ENCODE peak calls at places on chromosomes 6 and 20, in nine cellular contexts. One of them, this sample, is unnamed.

GRCh38 chr6:13452346-13453171 is 34.8 kb downstream of the GFOD1 start:
- DNase-seq in AG10803: no peak
- DNase-seq in brain microvascular endothelial cell: no peak
- DNase-seq in mucosa of descending colon: no peak
- DNase-seq in OCI-LY7: no peak
- DNase-seq in adrenal gland: no peak
- DNase-seq in coronary artery: peak
- DNase-seq in pancreas: no peak
- DNase-seq in AG04450: no peak
- DNase-seq in this sample: peak

GRCh38 chr20:12970372-12970821 is 38.4 kb upstream of the SPTLC3 start:
- DNase-seq in mucosa of descending colon: no peak
- DNase-seq in OCI-LY7: peak
- DNase-seq in pancreas: no peak
- DNase-seq in adrenal gland: peak
- DNase-seq in brain microvascular endothelial cell: peak
- DNase-seq in coronary artery: no peak
- DNase-seq in AG04450: peak
- DNase-seq in AG10803: peak
- DNase-seq in this sample: peak

GRCh38 chr6:107361568-107362270 is 97.6 kb downstream of the PDSS2 start:
- DNase-seq in adrenal gland: no peak
- DNase-seq in brain microvascular endothelial cell: peak
- DNase-seq in AG04450: peak
- DNase-seq in pancreas: no peak
- DNase-seq in AG10803: peak
- DNase-seq in OCI-LY7: no peak
- DNase-seq in coronary artery: no peak
- DNase-seq in mucosa of descending colon: no peak
- DNase-seq in this sample: peak

GRCh38 chr6:100461273-100461919 is 3.3 kb downstream of the SIM1 start:
- DNase-seq in pancreas: peak
- DNase-seq in adrenal gland: no peak
- DNase-seq in AG10803: peak
- DNase-seq in coronary artery: no peak
- DNase-seq in brain microvascular endothelial cell: no peak
- DNase-seq in OCI-LY7: no peak
- DNase-seq in AG04450: no peak
- DNase-seq in mucosa of descending colon: no peak
- DNase-seq in this sample: no peak

GRCh38 chr20:45028424-45029136 is 62.3 kb downstream of the STK4 start:
- DNase-seq in brain microvascular endothelial cell: no peak
- DNase-seq in coronary artery: no peak
- DNase-seq in OCI-LY7: no peak
- DNase-seq in AG10803: no peak
- DNase-seq in mucosa of descending colon: no peak
- DNase-seq in adrenal gland: no peak
- DNase-seq in AG04450: no peak
- DNase-seq in pancreas: no peak
- DNase-seq in this sample: no peak

GRCh38 chr20:59850018-59850641 is 83.3 kb downstream of the SYCP2 start:
- DNase-seq in AG04450: no peak
- DNase-seq in adrenal gland: no peak
- DNase-seq in OCI-LY7: peak
- DNase-seq in coronary artery: no peak
- DNase-seq in brain microvascular endothelial cell: no peak
- DNase-seq in AG10803: peak
- DNase-seq in mucosa of descending colon: no peak
- DNase-seq in pancreas: no peak
- DNase-seq in this sample: peak

GRCh38 chr6:97866616-97867015 is 583.6 kb upstream of the MMS22L start:
- DNase-seq in AG10803: no peak
- DNase-seq in brain microvascular endothelial cell: no peak
- DNase-seq in AG04450: no peak
- DNase-seq in coronary artery: no peak
- DNase-seq in OCI-LY7: no peak
- DNase-seq in adrenal gland: no peak
- DNase-seq in pancreas: no peak
- DNase-seq in mucosa of descending colon: no peak
- DNase-seq in this sample: no peak

GRCh38 chr6:28648035-28648877 is 122.6 kb downstream of the GPX5 start:
- DNase-seq in pancreas: no peak
- DNase-seq in brain microvascular endothelial cell: peak
- DNase-seq in coronary artery: no peak
- DNase-seq in OCI-LY7: peak
- DNase-seq in mucosa of descending colon: no peak
- DNase-seq in adrenal gland: peak
- DNase-seq in AG10803: peak
- DNase-seq in AG04450: peak
- DNase-seq in this sample: peak

GRCh38 chr20:43361526-43361925 is 96.2 kb upstream of the SRSF6 start:
- DNase-seq in OCI-LY7: no peak
- DNase-seq in brain microvascular endothelial cell: no peak
- DNase-seq in AG10803: no peak
- DNase-seq in pancreas: no peak
- DNase-seq in AG04450: no peak
- DNase-seq in coronary artery: no peak
- DNase-seq in mucosa of descending colon: no peak
- DNase-seq in adrenal gland: no peak
- DNase-seq in this sample: no peak

GRCh38 chr6:47749726-47750125 is 32.1 kb upstream of the OPN5 start:
- DNase-seq in AG10803: no peak
- DNase-seq in AG04450: no peak
- DNase-seq in adrenal gland: no peak
- DNase-seq in mucosa of descending colon: no peak
- DNase-seq in brain microvascular endothelial cell: no peak
- DNase-seq in OCI-LY7: no peak
- DNase-seq in pancreas: no peak
- DNase-seq in coronary artery: no peak
- DNase-seq in this sample: no peak

DNA sequence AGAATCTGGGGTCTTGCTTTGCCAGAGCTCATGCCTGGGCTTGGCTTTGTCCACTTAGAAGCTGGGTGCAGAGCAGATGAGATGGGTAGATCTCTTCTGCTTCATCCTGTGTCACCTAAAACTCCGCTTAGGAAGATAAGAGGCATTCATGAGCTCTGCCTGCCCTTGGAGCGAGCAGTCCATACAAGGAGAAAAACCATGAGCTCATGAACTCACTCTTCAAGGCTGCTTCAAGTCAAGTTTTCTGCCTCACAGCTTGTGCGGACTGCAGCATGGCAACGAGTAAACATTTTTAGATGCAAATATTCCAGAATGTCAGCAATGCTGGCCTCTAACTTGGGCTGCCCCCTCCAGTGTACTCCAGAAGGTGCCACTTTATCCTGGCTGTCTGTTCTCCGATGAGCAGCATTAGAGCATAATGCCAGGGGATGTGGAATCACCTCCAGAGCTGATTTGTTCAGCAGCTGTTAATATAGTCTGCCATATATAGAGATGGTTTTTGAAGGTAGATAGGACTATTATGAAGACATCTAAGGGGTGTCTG is 10.7 kb upstream of the UQCC2 start:
- DNase-seq in AG10803: no peak
- DNase-seq in AG04450: no peak
- DNase-seq in brain microvascular endothelial cell: no peak
- DNase-seq in adrenal gland: no peak
- DNase-seq in mucosa of descending colon: no peak
- DNase-seq in pancreas: no peak
- DNase-seq in OCI-LY7: no peak
- DNase-seq in coronary artery: no peak
- DNase-seq in this sample: no peak
- TF ChIP-seq CTCF in AG10803: no peak
- TF ChIP-seq CTCF in AG04450: no peak
- TF ChIP-seq CTCF in brain microvascular endothelial cell: no peak
- TF ChIP-seq CTCF in adrenal gland: no peak
- TF ChIP-seq CTCF in mucosa of descending colon: no peak
- TF ChIP-seq CTCF in pancreas: no peak
- TF ChIP-seq CTCF in OCI-LY7: no peak
- TF ChIP-seq CTCF in coronary artery: no peak
- TF ChIP-seq CTCF in this sample: no peak

GRCh38 chr20:3464166-3464565 is 6.7 kb upstream of the ATRN start:
- DNase-seq in pancreas: no peak
- DNase-seq in OCI-LY7: no peak
- DNase-seq in mucosa of descending colon: no peak
- DNase-seq in AG04450: no peak
- DNase-seq in brain microvascular endothelial cell: no peak
- DNase-seq in AG10803: no peak
- DNase-seq in adrenal gland: no peak
- DNase-seq in coronary artery: no peak
- DNase-seq in this sample: no peak

GRCh38 chr20:3461911-3462677 is 8.7 kb upstream of the ATRN start:
- DNase-seq in AG04450: no peak
- DNase-seq in mucosa of descending colon: no peak
- DNase-seq in OCI-LY7: no peak
- DNase-seq in brain microvascular endothelial cell: no peak
- DNase-seq in AG10803: no peak
- DNase-seq in pancreas: no peak
- DNase-seq in adrenal gland: peak
- DNase-seq in coronary artery: no peak
- DNase-seq in this sample: no peak

GRCh38 chr20:3461191-3461874 is 9.5 kb upstream of the ATRN start:
- DNase-seq in brain microvascular endothelial cell: peak
- DNase-seq in OCI-LY7: no peak
- DNase-seq in coronary artery: no peak
- DNase-seq in AG04450: no peak
- DNase-seq in pancreas: no peak
- DNase-seq in adrenal gland: no peak
- DNase-seq in mucosa of descending colon: no peak
- DNase-seq in AG10803: peak
- DNase-seq in this sample: peak

GRCh38 chr20:3470208-3470626 is 601 bp upstream of the ATRN start:
- DNase-seq in AG04450: no peak
- DNase-seq in OCI-LY7: no peak
- DNase-seq in pancreas: no peak
- DNase-seq in coronary artery: no peak
- DNase-seq in brain microvascular endothelial cell: no peak
- DNase-seq in AG10803: no peak
- DNase-seq in mucosa of descending colon: no peak
- DNase-seq in adrenal gland: peak
- DNase-seq in this sample: no peak

DNA sequence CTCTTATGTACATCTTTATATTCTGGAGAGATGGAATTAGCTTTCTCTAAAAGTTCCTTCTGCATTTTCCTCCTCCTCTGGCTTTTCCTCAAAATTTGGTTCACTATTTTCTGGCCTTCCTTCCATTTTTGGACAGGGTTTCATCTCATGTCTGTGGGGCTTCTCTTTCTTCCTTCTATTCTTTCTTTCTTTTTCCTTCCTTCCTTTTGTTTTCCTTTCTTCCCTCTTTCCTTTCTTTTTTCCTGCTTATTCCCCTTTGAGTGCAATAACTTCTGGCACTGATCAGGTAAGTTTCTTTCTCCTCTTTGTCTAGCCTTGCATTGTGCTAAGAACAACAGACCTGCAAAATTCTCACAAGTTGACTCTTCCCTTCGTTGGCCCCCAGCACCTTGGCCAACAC is 5.5 kb upstream of the ATRN start:
- DNase-seq in pancreas: no peak
- DNase-seq in adrenal gland: no peak
- DNase-seq in OCI-LY7: no peak
- DNase-seq in brain microvascular endothelial cell: no peak
- DNase-seq in AG04450: no peak
- DNase-seq in mucosa of descending colon: no peak
- DNase-seq in AG10803: no peak
- DNase-seq in coronary artery: no peak
- DNase-seq in this sample: no peak
- H3K4me3 ChIP-seq in pancreas: no peak
- H3K4me3 ChIP-seq in adrenal gland: no peak
- H3K4me3 ChIP-seq in OCI-LY7: no peak
- H3K4me3 ChIP-seq in brain microvascular endothelial cell: no peak
- H3K4me3 ChIP-seq in AG04450: no peak
- H3K4me3 ChIP-seq in mucosa of descending colon: no peak
- H3K4me3 ChIP-seq in AG10803: no peak
- H3K4me3 ChIP-seq in coronary artery: no peak
- H3K4me3 ChIP-seq in this sample: no peak

DNA sequence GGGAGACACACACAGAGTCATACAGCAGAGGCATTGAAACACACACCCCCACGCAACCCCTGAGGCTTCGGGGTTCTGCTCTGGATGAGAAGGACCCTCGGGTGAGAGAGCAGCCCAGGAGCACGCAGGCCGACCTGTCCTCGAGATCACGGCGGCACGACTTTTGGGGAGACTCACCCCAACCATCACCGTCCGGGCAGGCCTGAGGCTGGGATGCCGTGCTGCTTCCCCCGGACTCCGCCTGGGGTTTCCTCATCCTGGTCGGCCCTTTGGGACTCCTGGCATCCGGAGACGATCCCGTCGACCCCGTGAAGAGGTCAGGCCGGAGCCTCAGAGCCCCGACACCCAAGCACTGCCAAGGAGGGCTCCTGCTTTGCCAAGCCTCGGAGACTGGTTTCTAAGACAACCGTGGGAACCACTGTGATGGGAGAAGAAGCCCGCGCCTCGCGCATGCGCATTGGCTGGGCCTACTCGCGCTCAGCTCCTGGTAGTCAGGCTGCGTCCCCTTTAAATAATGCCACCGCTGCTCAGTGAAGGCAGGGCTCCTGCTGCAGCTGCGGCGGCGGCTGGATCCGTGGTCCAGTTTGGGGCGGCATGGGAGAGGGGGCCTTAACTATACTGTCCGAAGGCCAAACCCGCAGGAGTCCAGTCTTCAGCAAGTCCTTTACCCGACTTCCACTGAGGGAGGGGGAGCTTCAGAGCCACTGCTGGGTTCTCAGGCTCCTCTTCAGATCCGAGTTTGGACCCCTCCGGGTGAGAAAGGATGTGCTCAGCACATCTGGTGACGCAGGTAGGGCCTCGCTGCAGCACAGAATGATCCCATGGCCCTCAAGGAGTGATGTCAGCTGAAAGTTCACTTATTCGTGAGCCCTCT is 171.4 kb upstream of the ZNF337 start:
- DNase-seq in AG04450: no peak
- DNase-seq in brain microvascular endothelial cell: peak
- DNase-seq in pancreas: peak
- DNase-seq in mucosa of descending colon: peak
- DNase-seq in coronary artery: peak
- DNase-seq in AG10803: peak
- DNase-seq in OCI-LY7: no peak
- DNase-seq in adrenal gland: peak
- DNase-seq in this sample: peak
- TF ChIP-seq CTCF in AG04450: no peak
- TF ChIP-seq CTCF in brain microvascular endothelial cell: no peak
- TF ChIP-seq CTCF in pancreas: no peak
- TF ChIP-seq CTCF in mucosa of descending colon: no peak
- TF ChIP-seq CTCF in coronary artery: no peak
- TF ChIP-seq CTCF in AG10803: no peak
- TF ChIP-seq CTCF in OCI-LY7: no peak
- TF ChIP-seq CTCF in adrenal gland: no peak
- TF ChIP-seq CTCF in this sample: no peak

DNA sequence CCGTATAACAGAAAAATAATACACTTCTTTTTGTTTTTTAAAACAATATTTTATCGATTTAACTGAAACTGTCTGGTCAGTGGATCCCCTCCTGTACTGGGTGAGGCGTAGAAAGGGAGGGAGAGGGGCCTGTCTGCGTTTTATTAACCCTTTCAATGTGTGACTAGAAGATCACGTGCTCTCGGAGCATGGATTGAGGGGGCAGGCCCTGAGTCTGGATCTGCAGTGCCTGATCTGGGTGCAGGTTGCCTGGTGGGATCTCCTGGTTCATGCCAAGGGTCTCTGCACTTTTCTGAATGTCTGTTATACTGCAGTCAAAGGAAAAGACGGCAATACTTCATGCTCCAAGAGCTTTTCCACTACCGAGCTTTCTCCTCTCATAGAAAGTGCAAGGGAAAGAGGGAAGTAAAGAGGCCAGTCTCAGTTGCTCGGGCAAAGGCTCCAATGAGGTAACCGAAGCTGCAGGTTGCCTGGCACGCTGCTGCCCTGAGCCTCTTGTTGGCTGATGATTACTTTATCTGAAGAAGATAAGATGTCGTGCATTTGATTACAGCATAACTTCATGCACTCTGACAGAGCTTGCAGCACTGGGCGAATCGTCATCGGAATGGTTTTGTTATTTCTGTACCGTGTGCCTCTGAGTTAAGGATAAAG is 167.4 kb upstream of the PMEPA1 start:
- DNase-seq in adrenal gland: no peak
- DNase-seq in OCI-LY7: no peak
- DNase-seq in AG10803: no peak
- DNase-seq in pancreas: no peak
- DNase-seq in mucosa of descending colon: no peak
- DNase-seq in AG04450: no peak
- DNase-seq in brain microvascular endothelial cell: no peak
- DNase-seq in coronary artery: no peak
- DNase-seq in this sample: no peak
- H3K4me3 ChIP-seq in adrenal gland: no peak
- H3K4me3 ChIP-seq in OCI-LY7: no peak
- H3K4me3 ChIP-seq in AG10803: no peak
- H3K4me3 ChIP-seq in pancreas: no peak
- H3K4me3 ChIP-seq in mucosa of descending colon: no peak
- H3K4me3 ChIP-seq in AG04450: no peak
- H3K4me3 ChIP-seq in brain microvascular endothelial cell: no peak
- H3K4me3 ChIP-seq in coronary artery: no peak
- H3K4me3 ChIP-seq in this sample: no peak